ENCODE peak calls at places on chromosomes 16 and 17, in six cellular contexts. Y is AG04450, G is GM12878, V is uterus, T is foreskin fibroblast, X is GM20000. W is an unnamed sample.

GRCh38 chr16:10616744-10617640 is 36.6 kb upstream of the EMP2 start:
- DNase-seq in Y (no peak), G (no peak), T (peak), X (no peak), V (peak), W (no peak)

GRCh38 chr16:8866118-8866883 is 2.5 kb downstream of the CARHSP1 start:
- DNase-seq in V (peak), T (peak), Y (no peak), G (no peak), X (no peak), W (no peak)

GRCh38 chr16:64421515-64421914 is 700.3 kb downstream of the CDH11 start:
- DNase-seq in G (no peak), V (no peak), T (no peak), Y (no peak), X (no peak), W (no peak)

GRCh38 chr16:10577305-10578202 is 2.8 kb downstream of the EMP2 start:
- DNase-seq in Y (no peak), G (no peak), T (peak), V (no peak), X (no peak), W (peak)

GRCh38 chr16:87543436-87544191 is 50.8 kb upstream of the ZCCHC14 start:
- DNase-seq in V (peak), Y (no peak), T (no peak), G (no peak), X (no peak), W (no peak)

GRCh38 chr17:78838574-78839005 is 2.0 kb downstream of the USP36 start:
- DNase-seq in V (no peak), T (no peak), G (no peak), X (no peak), Y (no peak), W (no peak)

GRCh38 chr17:393806-394717 is 41.5 kb upstream of the RPH3AL start:
- DNase-seq in X (no peak), T (no peak), G (no peak), Y (no peak), V (no peak), W (no peak)

GRCh38 chr17:3966720-3967363 is 2.6 kb upstream of the ATP2A3 start:
- DNase-seq in T (no peak), X (no peak), G (no peak), Y (no peak), V (no peak), W (no peak)

GRCh38 chr16:74871608-74872007 is 97.0 kb upstream of the FA2H start:
- DNase-seq in V (no peak), X (no peak), Y (no peak), G (no peak), T (no peak), W (no peak)

GRCh38 chr17:19744922-19745757 is 3.0 kb downstream of the ALDH3A1 start:
- DNase-seq in Y (no peak), X (peak), G (no peak), V (peak), T (peak), W (no peak)

GRCh38 chr16:69880640-69881133 is 70.4 kb upstream of the CLEC18A start:
- DNase-seq in T (peak), X (no peak), V (no peak), G (no peak), Y (no peak), W (no peak)

GRCh38 chr16:21683184-21683583 is 19.4 kb downstream of the OTOA start:
- DNase-seq in Y (no peak), V (no peak), T (no peak), X (no peak), G (no peak), W (no peak)

GRCh38 chr17:42853004-42853403 is 2.0 kb downstream of the AOC3 start:
- DNase-seq in T (no peak), Y (no peak), G (no peak), X (no peak), V (peak), W (no peak)

GRCh38 chr16:53549970-53550406 is 47.0 kb upstream of the AKTIP start:
- DNase-seq in Y (peak), X (peak), V (peak), G (peak), T (peak), W (peak)

GRCh38 chr16:64829678-64830077 is 292.2 kb downstream of the CDH11 start:
- DNase-seq in V (no peak), Y (no peak), T (no peak), X (no peak), G (no peak), W (no peak)

GRCh38 chr17:17057057-17057551 is 14.8 kb downstream of the MPRIP start:
- DNase-seq in Y (no peak), T (no peak), G (no peak), V (peak), X (no peak), W (no peak)

GRCh38 chr17:80254396-80255241 is 6.0 kb upstream of the RNF213 start:
- DNase-seq in X (peak), V (no peak), T (peak), G (peak), Y (peak), W (peak)

GRCh38 chr17:83136931-83137330 is 57.5 kb downstream of the METRNL start:
- DNase-seq in V (no peak), G (no peak), Y (no peak), X (no peak), T (no peak), W (no peak)

GRCh38 chr17:49290690-49291326 is 60.2 kb upstream of the PHOSPHO1 start:
- DNase-seq in T (peak), V (no peak), Y (no peak), G (no peak), X (no peak), W (no peak)

GRCh38 chr17:82397449-82398335 is 20.5 kb upstream of the HEXD start:
- DNase-seq in G (no peak), X (no peak), Y (no peak), V (no peak), T (no peak), W (no peak)

GRCh38 chr16:11299865-11300559 is 18.9 kb upstream of the PRM1 start:
- DNase-seq in G (no peak), T (no peak), X (no peak), V (no peak), Y (no peak), W (no peak)

GRCh38 chr16:7581175-7581574 is 248.5 kb downstream of the RBFOX1 start:
- DNase-seq in Y (no peak), X (no peak), V (no peak), G (no peak), T (no peak), W (no peak)

GRCh38 chr17:2904135-2904534 is 107.9 kb downstream of the RAP1GAP2 start:
- DNase-seq in T (peak), X (no peak), V (no peak), Y (no peak), G (no peak), W (no peak)

GRCh38 chr16:6146874-6147425 is 1049.4 kb upstream of the EEF2KMT start:
- DNase-seq in Y (no peak), V (no peak), G (no peak), X (no peak), T (no peak), W (no peak)

GRCh38 chr17:7346761-7347614 is 5.0 kb upstream of the KCTD11 start:
- DNase-seq in Y (no peak), G (no peak), V (no peak), T (peak), X (no peak), W (no peak)

GRCh38 chr16:4094138-4094773 is 22.0 kb downstream of the ADCY9 start:
- DNase-seq in G (no peak), V (no peak), T (no peak), Y (no peak), X (no peak), W (no peak)
- TF ChIP-seq CTCF in G (no peak), V (no peak), T (no peak), Y (no peak), X (no peak), W (no peak)

DNA sequence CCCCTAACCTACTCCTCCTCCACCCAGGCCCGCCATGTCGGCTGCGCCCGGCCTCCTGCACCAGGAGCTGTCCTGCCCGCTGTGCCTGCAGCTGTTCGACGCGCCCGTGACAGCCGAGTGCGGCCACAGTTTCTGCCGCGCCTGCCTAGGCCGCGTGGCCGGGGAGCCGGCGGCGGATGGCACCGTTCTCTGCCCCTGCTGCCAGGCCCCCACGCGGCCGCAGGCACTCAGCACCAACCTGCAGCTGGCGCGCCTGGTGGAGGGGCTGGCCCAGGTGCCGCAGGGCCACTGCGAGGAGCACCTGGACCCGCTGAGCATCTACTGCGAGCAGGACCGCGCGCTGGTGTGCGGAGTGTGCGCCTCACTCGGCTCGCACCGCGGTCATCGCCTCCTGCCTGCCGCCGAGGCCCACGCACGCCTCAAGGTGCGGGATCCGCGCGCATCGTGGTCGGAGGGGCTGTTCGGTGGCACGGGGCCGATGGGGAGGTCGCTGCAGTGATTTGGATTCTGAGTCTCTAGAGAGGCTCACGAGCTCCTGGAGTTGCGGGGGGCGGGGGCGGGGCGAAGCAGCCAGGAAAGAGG is 877 bp downstream of the TRIM72 start:
- DNase-seq in T (no peak), G (no peak), Y (no peak), X (no peak), V (no peak), W (no peak)
- TF ChIP-seq CTCF in T (no peak), G (no peak), Y (no peak), X (no peak), V (no peak), W (no peak)

GRCh38 chr17:73017653-73018052 is 74.8 kb downstream of the SLC39A11 start:
- DNase-seq in Y (peak), V (no peak), T (peak), X (no peak), G (no peak), W (no peak)

GRCh38 chr17:73015722-73016276 is 76.7 kb downstream of the SLC39A11 start:
- DNase-seq in Y (no peak), G (no peak), V (no peak), X (no peak), T (no peak), W (no peak)

GRCh38 chr17:73011016-73011486 is 81.4 kb downstream of the SLC39A11 start:
- DNase-seq in G (no peak), T (no peak), X (no peak), Y (no peak), V (no peak), W (no peak)

GRCh38 chr17:73013299-73013698 is 79.2 kb downstream of the SLC39A11 start:
- DNase-seq in V (no peak), G (no peak), Y (no peak), X (peak), T (no peak), W (no peak)

DNA sequence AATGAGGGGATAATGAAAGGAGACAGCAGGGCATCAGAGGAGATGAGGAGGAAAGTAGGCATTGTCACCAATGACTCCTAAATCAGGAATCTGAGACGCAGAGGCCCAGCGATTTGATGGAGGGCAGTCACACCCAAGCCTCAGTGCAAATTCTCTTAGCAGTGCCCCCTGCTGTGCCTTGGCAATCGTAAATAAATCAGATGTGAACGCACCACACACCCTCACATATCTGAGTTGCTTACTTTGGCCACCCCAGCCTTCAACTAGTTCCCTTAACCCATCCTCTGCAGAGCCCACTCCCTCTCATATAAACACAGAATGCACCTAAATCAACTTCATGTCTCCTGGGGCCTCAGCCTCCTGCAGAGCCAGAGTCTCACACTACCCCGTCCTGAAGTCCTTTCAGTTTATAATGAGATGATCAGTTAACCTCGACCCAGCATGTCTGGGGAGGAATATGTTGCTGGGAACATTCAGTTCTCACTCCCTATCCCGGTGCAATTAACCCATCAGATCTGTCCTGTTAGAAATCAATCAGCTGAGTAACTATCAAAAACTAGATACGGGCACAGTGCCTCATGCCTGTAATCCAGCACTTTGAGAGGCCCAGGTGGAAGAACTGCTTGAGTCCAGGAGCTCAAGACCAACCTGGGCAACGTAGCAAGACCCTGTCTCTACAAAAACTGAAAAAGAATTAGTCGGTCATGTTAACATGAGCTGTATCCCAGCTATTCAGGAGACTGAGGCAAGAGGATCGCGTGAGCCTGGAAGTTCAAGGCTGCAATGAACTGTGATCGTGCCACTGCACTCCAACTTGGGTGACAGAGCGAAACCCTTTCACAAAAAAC is 78.4 kb downstream of the SLC39A11 start:
- DNase-seq in X (no peak), G (no peak), V (no peak), T (peak), Y (no peak), W (no peak)
- TF ChIP-seq CTCF in X (no peak), G (no peak), V (no peak), T (no peak), Y (no peak), W (no peak)

GRCh38 chr16:787978-788398 is at the start of gene RPUSD1:
- DNase-seq in V (no peak), T (no peak), G (no peak), X (no peak), Y (no peak), W (no peak)

GRCh38 chr16:783404-784161 is 4.6 kb downstream of the RPUSD1 start:
- DNase-seq in V (peak), X (no peak), T (peak), Y (no peak), G (no peak), W (no peak)

GRCh38 chr16:784431-784830 is 3.8 kb downstream of the RPUSD1 start:
- DNase-seq in T (no peak), V (no peak), X (no peak), G (no peak), Y (no peak), W (no peak)

GRCh38 chr16:787261-787966 is 767 bp downstream of the RPUSD1 start:
- DNase-seq in T (no peak), Y (no peak), X (no peak), V (no peak), G (no peak), W (no peak)

GRCh38 chr16:785563-786535 is 2.3 kb downstream of the RPUSD1 start:
- DNase-seq in G (no peak), T (peak), V (peak), X (peak), Y (no peak), W (no peak)
- TF ChIP-seq CTCF in G (peak), T (peak), V (peak), X (peak), Y (peak), W (peak)

DNA sequence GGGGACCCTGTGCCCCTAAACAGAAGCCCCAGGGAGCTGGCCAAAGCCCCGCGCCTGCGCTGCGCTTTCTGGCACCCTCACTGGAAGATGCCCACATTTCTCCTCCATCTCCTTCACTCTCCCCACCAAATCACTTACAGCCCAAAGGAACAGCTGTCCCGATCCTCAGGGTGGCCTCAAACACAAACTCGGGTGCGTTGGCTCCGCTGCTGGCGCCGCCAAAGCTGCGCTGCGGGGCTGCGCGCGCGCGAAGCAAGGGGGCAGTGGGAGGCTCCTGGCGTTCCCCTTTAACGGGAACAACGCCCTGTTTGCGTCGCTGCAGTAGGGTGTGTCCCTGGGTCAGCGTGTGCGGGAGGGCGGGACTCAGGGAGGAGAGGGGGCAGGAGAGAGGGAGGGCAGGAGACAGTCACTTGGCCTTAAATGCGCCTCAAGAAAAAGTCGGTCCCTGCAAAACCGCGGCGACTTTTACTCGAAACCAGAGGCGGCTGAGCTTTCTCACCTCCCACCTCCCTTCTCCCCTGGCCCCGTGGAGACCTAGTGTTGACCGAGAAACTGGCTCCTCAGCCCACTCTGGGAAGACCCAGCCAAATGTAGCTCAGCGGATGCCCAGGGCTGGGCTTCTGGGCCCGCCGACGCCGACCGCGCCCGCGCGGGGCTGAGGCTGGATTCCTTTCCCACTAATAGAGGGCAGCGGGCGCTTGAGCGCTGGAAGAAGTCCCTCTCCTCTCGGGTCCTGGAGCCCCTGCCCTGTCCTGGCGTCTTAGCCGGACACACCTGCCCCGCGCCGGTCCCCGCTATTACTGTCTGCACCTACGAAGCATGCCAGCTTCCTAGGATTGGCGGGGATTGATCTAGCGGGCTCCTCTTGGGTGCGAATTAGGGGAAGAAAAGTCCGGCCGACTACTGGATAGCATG is 2.6 kb downstream of the PMP22 start:
- DNase-seq in Y (peak), T (peak), X (peak), G (no peak), V (peak), W (peak)
- TF ChIP-seq CTCF in Y (peak), T (no peak), X (no peak), G (no peak), V (peak), W (peak)

DNA sequence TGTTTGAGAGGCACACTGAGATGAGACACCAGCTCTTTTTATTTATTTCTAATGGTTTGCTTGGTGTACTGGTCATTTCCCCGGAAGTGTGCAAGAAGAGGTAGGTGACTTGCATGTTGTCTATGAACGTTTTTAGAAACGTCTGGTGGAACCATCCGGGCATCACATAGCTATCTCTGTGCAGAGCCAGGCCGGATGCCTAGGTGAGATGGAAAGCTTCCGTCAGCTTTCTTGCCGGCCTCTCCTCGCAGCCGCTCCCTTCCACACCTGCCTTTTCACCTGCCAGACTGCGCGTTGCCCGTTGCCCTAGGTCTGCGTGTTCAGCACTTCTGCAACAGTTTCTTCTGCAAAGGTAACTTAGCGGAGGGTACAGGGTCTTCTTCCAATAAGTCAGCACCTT is 416.0 kb downstream of the WWOX start:
- DNase-seq in G (no peak), X (no peak), Y (no peak), V (no peak), T (no peak), W (no peak)
- TF ChIP-seq CTCF in G (no peak), X (no peak), Y (no peak), V (no peak), T (no peak), W (no peak)

DNA sequence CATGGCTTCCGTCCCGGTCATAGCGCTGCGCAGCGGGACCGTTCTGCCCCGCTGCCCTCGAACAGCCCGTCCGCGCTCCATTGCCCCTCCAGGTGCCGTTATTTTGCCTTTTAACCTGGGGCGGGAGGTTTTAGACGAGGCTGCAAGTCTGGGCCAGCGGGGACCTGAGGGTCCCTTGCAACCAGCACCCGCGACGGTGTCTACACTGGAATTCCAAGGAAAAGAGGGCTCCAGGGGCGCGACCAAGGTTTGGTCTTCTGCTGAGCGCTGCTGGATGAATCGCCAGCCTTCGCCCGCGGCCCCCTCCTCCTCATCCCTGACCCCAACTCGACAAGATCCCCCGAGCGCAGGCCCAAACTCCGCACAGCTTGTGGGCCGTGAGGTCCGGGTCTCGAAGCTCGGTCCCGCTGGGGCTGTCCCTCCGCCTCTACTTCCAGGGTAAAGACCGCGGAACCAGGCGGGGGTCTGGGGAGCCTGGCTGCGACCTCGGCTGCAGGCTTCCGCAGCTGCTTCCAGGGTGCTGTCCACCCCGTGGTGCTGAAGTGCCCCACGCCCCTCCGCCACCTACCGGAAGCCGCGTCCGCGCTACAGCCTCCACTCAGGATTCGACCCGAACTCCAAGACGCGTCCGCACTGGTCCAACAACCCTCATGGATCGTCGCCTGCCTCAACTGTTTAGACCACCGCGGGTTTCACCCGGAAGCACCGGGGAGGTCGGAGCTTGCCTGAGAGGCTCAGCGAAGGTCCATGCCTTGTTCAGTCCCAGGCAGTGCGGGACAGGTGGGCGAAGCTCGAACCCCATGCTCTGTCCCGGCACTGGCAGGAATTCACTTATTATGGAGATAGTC is 10.1 kb upstream of the CA4 start:
- DNase-seq in Y (peak), X (peak), T (peak), G (no peak), V (peak), W (no peak)
- TF ChIP-seq CTCF in Y (peak), X (peak), T (peak), G (peak), V (peak), W (peak)

GRCh38 chr16:57664662-57665025 is 3.5 kb upstream of the ADGRG3 start:
- DNase-seq in G (no peak), X (no peak), Y (no peak), V (no peak), T (no peak), W (no peak)
- TF ChIP-seq CTCF in G (no peak), X (no peak), Y (no peak), V (no peak), T (no peak), W (no peak)